ENCODE peak calls at places on chromosomes 3 and 15, in eight cellular contexts. One of them, this sample, is unnamed.

GRCh38 chr3:197151562-197151961 is 121.9 kb upstream of the MELTF start:
- DNase-seq in fibroblast of villous mesenchyme: peak
- DNase-seq in transverse colon: no peak
- DNase-seq in psoas muscle: peak
- DNase-seq in fibroblast of mammary gland: peak
- DNase-seq in Panc1: no peak
- DNase-seq in right atrium auricular region: peak
- DNase-seq in OCI-LY7: no peak
- DNase-seq in this sample: peak

GRCh38 chr15:90701048-90701447 is 16.1 kb upstream of the BLM start:
- DNase-seq in fibroblast of villous mesenchyme: no peak
- DNase-seq in transverse colon: no peak
- DNase-seq in psoas muscle: no peak
- DNase-seq in fibroblast of mammary gland: no peak
- DNase-seq in Panc1: no peak
- DNase-seq in right atrium auricular region: no peak
- DNase-seq in OCI-LY7: no peak
- DNase-seq in this sample: no peak

GRCh38 chr15:101698314-101698713 is 26.0 kb downstream of the TARS3 start:
- DNase-seq in fibroblast of villous mesenchyme: no peak
- DNase-seq in transverse colon: no peak
- DNase-seq in psoas muscle: no peak
- DNase-seq in fibroblast of mammary gland: peak
- DNase-seq in Panc1: no peak
- DNase-seq in right atrium auricular region: no peak
- DNase-seq in OCI-LY7: no peak
- DNase-seq in this sample: no peak

GRCh38 chr3:172098698-172099494 is 59.5 kb downstream of the FNDC3B start:
- DNase-seq in fibroblast of villous mesenchyme: no peak
- DNase-seq in transverse colon: no peak
- DNase-seq in psoas muscle: no peak
- DNase-seq in fibroblast of mammary gland: no peak
- DNase-seq in Panc1: no peak
- DNase-seq in right atrium auricular region: no peak
- DNase-seq in OCI-LY7: no peak
- DNase-seq in this sample: no peak

GRCh38 chr3:194936659-194937058 is 251.0 kb downstream of the FAM43A start:
- DNase-seq in fibroblast of villous mesenchyme: no peak
- DNase-seq in transverse colon: no peak
- DNase-seq in psoas muscle: no peak
- DNase-seq in fibroblast of mammary gland: no peak
- DNase-seq in Panc1: no peak
- DNase-seq in right atrium auricular region: peak
- DNase-seq in OCI-LY7: no peak
- DNase-seq in this sample: no peak

GRCh38 chr15:42836251-42836650 is 84.3 kb downstream of the TTBK2 start:
- DNase-seq in fibroblast of villous mesenchyme: peak
- DNase-seq in transverse colon: no peak
- DNase-seq in psoas muscle: no peak
- DNase-seq in fibroblast of mammary gland: peak
- DNase-seq in Panc1: no peak
- DNase-seq in right atrium auricular region: no peak
- DNase-seq in OCI-LY7: no peak
- DNase-seq in this sample: no peak

GRCh38 chr3:4750306-4751056 is 228.8 kb upstream of the BHLHE40 start:
- DNase-seq in fibroblast of villous mesenchyme: peak
- DNase-seq in transverse colon: no peak
- DNase-seq in psoas muscle: no peak
- DNase-seq in fibroblast of mammary gland: peak
- DNase-seq in Panc1: no peak
- DNase-seq in right atrium auricular region: no peak
- DNase-seq in OCI-LY7: no peak
- DNase-seq in this sample: no peak

GRCh38 chr15:77406846-77407245 is 13.1 kb downstream of the PEAK1 start:
- DNase-seq in fibroblast of villous mesenchyme: no peak
- DNase-seq in transverse colon: no peak
- DNase-seq in psoas muscle: no peak
- DNase-seq in fibroblast of mammary gland: no peak
- DNase-seq in Panc1: no peak
- DNase-seq in right atrium auricular region: no peak
- DNase-seq in OCI-LY7: no peak
- DNase-seq in this sample: no peak

GRCh38 chr3:109265300-109265699 is 51.0 kb downstream of the DPPA2 start:
- DNase-seq in fibroblast of villous mesenchyme: peak
- DNase-seq in transverse colon: no peak
- DNase-seq in psoas muscle: no peak
- DNase-seq in fibroblast of mammary gland: no peak
- DNase-seq in Panc1: no peak
- DNase-seq in right atrium auricular region: no peak
- DNase-seq in OCI-LY7: no peak
- DNase-seq in this sample: peak

GRCh38 chr15:70853855-70854668 is at the start of gene LARP6:
- DNase-seq in fibroblast of villous mesenchyme: peak
- DNase-seq in transverse colon: peak
- DNase-seq in psoas muscle: peak
- DNase-seq in fibroblast of mammary gland: no peak
- DNase-seq in Panc1: no peak
- DNase-seq in right atrium auricular region: no peak
- DNase-seq in OCI-LY7: no peak
- DNase-seq in this sample: peak

GRCh38 chr15:70854669-70854976 is 666 bp upstream of the LARP6 start:
- DNase-seq in fibroblast of villous mesenchyme: no peak
- DNase-seq in transverse colon: no peak
- DNase-seq in psoas muscle: no peak
- DNase-seq in fibroblast of mammary gland: peak
- DNase-seq in Panc1: no peak
- DNase-seq in right atrium auricular region: no peak
- DNase-seq in OCI-LY7: no peak
- DNase-seq in this sample: no peak

GRCh38 chr15:70852501-70853269 is 1.3 kb downstream of the LARP6 start:
- DNase-seq in fibroblast of villous mesenchyme: peak
- DNase-seq in transverse colon: no peak
- DNase-seq in psoas muscle: no peak
- DNase-seq in fibroblast of mammary gland: peak
- DNase-seq in Panc1: no peak
- DNase-seq in right atrium auricular region: no peak
- DNase-seq in OCI-LY7: no peak
- DNase-seq in this sample: peak

GRCh38 chr15:70853270-70853854 is 595 bp downstream of the LARP6 start:
- DNase-seq in fibroblast of villous mesenchyme: peak
- DNase-seq in transverse colon: peak
- DNase-seq in psoas muscle: peak
- DNase-seq in fibroblast of mammary gland: peak
- DNase-seq in Panc1: no peak
- DNase-seq in right atrium auricular region: no peak
- DNase-seq in OCI-LY7: no peak
- DNase-seq in this sample: peak

DNA sequence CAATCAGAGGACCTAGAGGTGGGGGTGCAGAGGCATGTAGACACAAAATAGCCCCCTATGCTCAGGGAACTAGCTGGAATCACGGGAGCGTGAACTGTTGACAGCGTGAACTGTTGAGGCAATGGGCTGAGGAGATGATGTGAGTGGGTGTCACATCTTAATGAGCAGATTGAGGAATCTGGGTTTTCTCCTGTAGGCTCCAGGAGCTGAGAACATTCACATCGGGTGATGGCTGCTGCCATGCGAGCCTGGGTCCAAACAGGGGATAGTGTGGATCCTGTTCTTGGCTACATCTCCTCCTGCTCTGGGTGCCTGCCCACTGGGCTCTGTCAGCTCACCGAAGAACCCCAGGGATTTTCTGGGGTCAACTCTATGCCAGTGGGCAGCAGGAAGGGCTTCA is 2.1 kb downstream of the LARP6 start:
- DNase-seq in fibroblast of villous mesenchyme: no peak
- DNase-seq in transverse colon: no peak
- DNase-seq in psoas muscle: no peak
- DNase-seq in fibroblast of mammary gland: no peak
- DNase-seq in Panc1: no peak
- DNase-seq in right atrium auricular region: no peak
- DNase-seq in OCI-LY7: no peak
- DNase-seq in this sample: no peak
- H3K4me3 ChIP-seq in fibroblast of villous mesenchyme: peak
- H3K4me3 ChIP-seq in transverse colon: no peak
- H3K4me3 ChIP-seq in psoas muscle: peak
- H3K4me3 ChIP-seq in fibroblast of mammary gland: peak
- H3K4me3 ChIP-seq in Panc1: peak
- H3K4me3 ChIP-seq in right atrium auricular region: peak
- H3K4me3 ChIP-seq in OCI-LY7: no peak
- H3K4me3 ChIP-seq in this sample: peak

GRCh38 chr15:26037369-26037768 is 174.2 kb upstream of the ATP10A start:
- DNase-seq in fibroblast of villous mesenchyme: no peak
- DNase-seq in transverse colon: no peak
- DNase-seq in psoas muscle: no peak
- DNase-seq in fibroblast of mammary gland: peak
- DNase-seq in Panc1: no peak
- DNase-seq in right atrium auricular region: no peak
- DNase-seq in OCI-LY7: no peak
- DNase-seq in this sample: no peak
- TF ChIP-seq CTCF in fibroblast of villous mesenchyme: no peak
- TF ChIP-seq CTCF in transverse colon: no peak
- TF ChIP-seq CTCF in psoas muscle: no peak
- TF ChIP-seq CTCF in fibroblast of mammary gland: peak
- TF ChIP-seq CTCF in Panc1: no peak
- TF ChIP-seq CTCF in right atrium auricular region: no peak
- TF ChIP-seq CTCF in OCI-LY7: no peak
- TF ChIP-seq CTCF in this sample: no peak

DNA sequence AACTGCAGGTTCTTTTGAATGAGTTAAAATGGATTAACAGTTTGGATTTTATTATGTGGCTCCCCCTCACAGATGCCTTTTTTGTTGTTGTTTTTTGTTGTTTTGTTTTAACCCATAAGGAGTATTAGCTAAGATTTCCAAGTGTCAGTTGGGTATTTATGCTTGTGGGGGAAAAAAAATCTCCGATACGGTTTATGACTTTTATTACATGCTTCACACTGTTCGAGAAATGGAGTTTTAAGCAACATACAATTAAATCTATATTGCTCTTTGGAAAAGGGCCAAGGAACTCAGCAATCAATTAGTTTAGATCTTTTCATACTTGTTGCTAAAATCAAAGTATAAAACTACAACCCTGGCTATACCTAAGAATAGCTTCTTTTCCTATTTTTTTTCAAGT is 15.9 kb downstream of the NR2F2 start:
- DNase-seq in fibroblast of villous mesenchyme: peak
- DNase-seq in transverse colon: no peak
- DNase-seq in psoas muscle: no peak
- DNase-seq in fibroblast of mammary gland: no peak
- DNase-seq in Panc1: no peak
- DNase-seq in right atrium auricular region: no peak
- DNase-seq in OCI-LY7: no peak
- DNase-seq in this sample: peak
- H3K4me3 ChIP-seq in fibroblast of villous mesenchyme: peak
- H3K4me3 ChIP-seq in transverse colon: peak
- H3K4me3 ChIP-seq in psoas muscle: peak
- H3K4me3 ChIP-seq in fibroblast of mammary gland: peak
- H3K4me3 ChIP-seq in Panc1: peak
- H3K4me3 ChIP-seq in right atrium auricular region: peak
- H3K4me3 ChIP-seq in OCI-LY7: no peak
- H3K4me3 ChIP-seq in this sample: peak

GRCh38 chr3:57696861-57697321 is 4.0 kb upstream of the DENND6A start:
- DNase-seq in fibroblast of villous mesenchyme: no peak
- DNase-seq in transverse colon: no peak
- DNase-seq in psoas muscle: peak
- DNase-seq in fibroblast of mammary gland: peak
- DNase-seq in Panc1: no peak
- DNase-seq in right atrium auricular region: no peak
- DNase-seq in OCI-LY7: no peak
- DNase-seq in this sample: no peak

GRCh38 chr3:57694146-57694545 is 1.3 kb upstream of the DENND6A start:
- DNase-seq in fibroblast of villous mesenchyme: no peak
- DNase-seq in transverse colon: no peak
- DNase-seq in psoas muscle: no peak
- DNase-seq in fibroblast of mammary gland: no peak
- DNase-seq in Panc1: no peak
- DNase-seq in right atrium auricular region: no peak
- DNase-seq in OCI-LY7: no peak
- DNase-seq in this sample: no peak

GRCh38 chr3:57691411-57692133 is 1.3 kb downstream of the DENND6A start:
- DNase-seq in fibroblast of villous mesenchyme: peak
- DNase-seq in transverse colon: no peak
- DNase-seq in psoas muscle: no peak
- DNase-seq in fibroblast of mammary gland: peak
- DNase-seq in Panc1: no peak
- DNase-seq in right atrium auricular region: no peak
- DNase-seq in OCI-LY7: peak
- DNase-seq in this sample: peak

GRCh38 chr3:57689367-57690053 is 3.4 kb downstream of the DENND6A start:
- DNase-seq in fibroblast of villous mesenchyme: no peak
- DNase-seq in transverse colon: no peak
- DNase-seq in psoas muscle: no peak
- DNase-seq in fibroblast of mammary gland: no peak
- DNase-seq in Panc1: no peak
- DNase-seq in right atrium auricular region: no peak
- DNase-seq in OCI-LY7: peak
- DNase-seq in this sample: no peak

GRCh38 chr3:57692404-57693191 is at the start of gene DENND6A:
- DNase-seq in fibroblast of villous mesenchyme: peak
- DNase-seq in transverse colon: peak
- DNase-seq in psoas muscle: peak
- DNase-seq in fibroblast of mammary gland: peak
- DNase-seq in Panc1: peak
- DNase-seq in right atrium auricular region: peak
- DNase-seq in OCI-LY7: peak
- DNase-seq in this sample: peak
- TF ChIP-seq CTCF in fibroblast of villous mesenchyme: no peak
- TF ChIP-seq CTCF in transverse colon: no peak
- TF ChIP-seq CTCF in psoas muscle: no peak
- TF ChIP-seq CTCF in fibroblast of mammary gland: no peak
- TF ChIP-seq CTCF in Panc1: no peak
- TF ChIP-seq CTCF in right atrium auricular region: peak
- TF ChIP-seq CTCF in OCI-LY7: no peak
- TF ChIP-seq CTCF in this sample: no peak

This sample was measured in astrocyte of the spinal cord.